ENCODE peak calls at places on chromosome 3, in seven cellular contexts. Z, P, N, O, E, H and R are unnamed samples.

GRCh38 chr3:197007296-197007940 is 22.2 kb downstream of the MELTF start:
- DNase-seq in Z (no peak), P (no peak), N (no peak), O (no peak), E (no peak), H (no peak), R (no peak)

GRCh38 chr3:11371758-11372157 is 99.6 kb downstream of the ATG7 start:
- DNase-seq in Z (no peak), P (no peak), N (no peak), O (no peak), E (no peak), H (no peak), R (no peak)

GRCh38 chr3:81242871-81243270 is 518.6 kb downstream of the GBE1 start:
- DNase-seq in Z (no peak), P (peak; percentile 11), N (peak; percentile 61), O (no peak), E (no peak), H (no peak), R (peak; percentile 10)

GRCh38 chr3:95302044-95302443 is 1239.2 kb downstream of the NSUN3 start:
- DNase-seq in Z (no peak), P (no peak), N (peak; percentile 85), O (no peak), E (no peak), H (no peak), R (no peak)

GRCh38 chr3:111326144-111326995 is 215.6 kb upstream of the CD96 start:
- DNase-seq in Z (no peak), P (no peak), N (peak; percentile 53), O (peak; percentile 92), E (no peak), H (peak; percentile 81), R (no peak)

GRCh38 chr3:53244281-53244680 is 11.5 kb downstream of the TKT start:
- DNase-seq in Z (no peak), P (no peak), N (no peak), O (no peak), E (no peak), H (no peak), R (no peak)

GRCh38 chr3:74630602-74631001 is 16.1 kb upstream of the CNTN3 start:
- DNase-seq in Z (no peak), P (no peak), N (peak; percentile 81), O (no peak), E (no peak), H (no peak), R (no peak)

GRCh38 chr3:155088705-155089380 is 8.7 kb downstream of the MME start:
- DNase-seq in Z (no peak), P (no peak), N (peak; percentile 38), O (no peak), E (no peak), H (no peak), R (no peak)

GRCh38 chr3:14431928-14432834 is 29.8 kb downstream of the SLC6A6 start:
- DNase-seq in Z (peak; percentile 35), P (peak; percentile 62), N (peak; percentile 77), O (peak; percentile 50), E (peak; percentile 92), H (peak; percentile 91), R (peak; percentile 64)